ENCODE peak calls at places on chromosomes 4 and X, in nine cellular contexts. O is fibroblast of villous mesenchyme; P is aorta; Y is activated naive CD4-positive, alpha-beta T cell treated with anti-CD3 and anti-CD28 coated beads, Interleukin-2, amount 50 U/mL, for 72 hours; D is RPMI7951; B is effector CD4-positive, alpha-beta T cell; C is A549; V is tibial nerve; H is KG1. U is an unnamed sample.

GRCh38 chr4:25710637-25711036 is 55.0 kb downstream of the SLC34A2 start:
- DNase-seq in O (no peak), P (no peak), Y (no peak), D (no peak), B (no peak), C (no peak), V (no peak), H (no peak), U (no peak)

GRCh38 chrX:44876767-44877166 is 3.8 kb downstream of the KDM6A start:
- DNase-seq in O (no peak), P (no peak), Y (no peak), D (no peak), B (no peak), C (no peak), V (no peak), H (no peak), U (no peak)

GRCh38 chr4:151659631-151660030 is 101.2 kb downstream of the GATB start:
- DNase-seq in O (no peak), P (no peak), Y (no peak), D (no peak), B (no peak), C (no peak), V (no peak), H (no peak), U (no peak)

GRCh38 chrX:18457000-18457399 is 31.6 kb downstream of the CDKL5 start:
- DNase-seq in O (no peak), P (no peak), Y (no peak), D (no peak), B (no peak), C (no peak), V (no peak), H (no peak), U (no peak)

GRCh38 chr4:184942447-184943425 is 75.6 kb upstream of the HELT start:
- DNase-seq in O (no peak), P (no peak), Y (no peak), D (no peak), B (no peak), C (no peak), V (no peak), H (no peak), U (no peak)

GRCh38 chr4:99402765-99403164 is 32.4 kb downstream of the ADH7 start:
- DNase-seq in O (no peak), P (no peak), Y (no peak), D (no peak), B (no peak), C (no peak), V (no peak), H (no peak), U (no peak)

GRCh38 chrX:47186096-47186740 is 7.4 kb upstream of the UBA1 start:
- DNase-seq in O (no peak), P (peak; percentile 58), Y (no peak), D (no peak), B (no peak), C (no peak), V (no peak), H (no peak), U (no peak)

GRCh38 chr4:136741468-136741867 is 790.8 kb downstream of the PCDH18 start:
- DNase-seq in O (peak; percentile 10), P (no peak), Y (no peak), D (no peak), B (no peak), C (no peak), V (no peak), H (no peak), U (no peak)

GRCh38 chr4:83212041-83212851 is 72.4 kb downstream of the COQ2 start:
- DNase-seq in O (no peak), P (no peak), Y (no peak), D (no peak), B (peak; percentile 60), C (no peak), V (no peak), H (no peak), U (peak; percentile 32)

GRCh38 chr4:6324999-6325790 is 55.5 kb downstream of the WFS1 start:
- DNase-seq in O (peak; percentile 27), P (no peak), Y (no peak), D (peak; percentile 50), B (no peak), C (no peak), V (no peak), H (peak; percentile 15), U (no peak)

GRCh38 chrX:106484233-106484632 is 127.5 kb upstream of the RADX start:
- DNase-seq in O (no peak), P (no peak), Y (no peak), D (peak; percentile 10), B (no peak), C (no peak), V (no peak), H (no peak), U (no peak)

GRCh38 chr4:24260922-24261581 is 323.3 kb downstream of the DHX15 start:
- DNase-seq in O (no peak), P (no peak), Y (no peak), D (peak; percentile 14), B (no peak), C (no peak), V (no peak), H (no peak), U (no peak)

GRCh38 chr4:168993724-168994510 is 16.1 kb downstream of the CBR4 start:
- DNase-seq in O (peak; percentile 88), P (no peak), Y (no peak), D (peak; percentile 83), B (no peak), C (no peak), V (no peak), H (no peak), U (no peak)

GRCh38 chr4:122583906-122584305 is 37.0 kb downstream of the IL21 start:
- DNase-seq in O (peak; percentile 84), P (no peak), Y (no peak), D (peak; percentile 22), B (no peak), C (no peak), V (no peak), H (no peak), U (no peak)